ENCODE peak calls at places on chromosomes 16 and 17, in ten cellular contexts. U is uterus, Y is Peyer's patch, X is left ventricle myocardium inferior, L is NB4, V is brain microvascular endothelial cell, A is PC-9, Z is GM12865, C is AG04450, S is foreskin fibroblast. O is an unnamed sample.

GRCh38 chr17:66426397-66427033 is 124.1 kb downstream of the PRKCA start:
- DNase-seq in U (no peak), Y (peak), X (no peak), L (peak), V (no peak), A (no peak), Z (peak), C (no peak), S (no peak), O (peak)

GRCh38 chr17:66711936-66712335 is 123.0 kb upstream of the CACNG5 start:
- DNase-seq in U (no peak), Y (peak), X (no peak), L (no peak), V (no peak), A (peak), Z (peak), C (no peak), S (peak), O (no peak)

GRCh38 chr16:5056347-5056746 is 9.4 kb downstream of the C16orf89 start:
- DNase-seq in U (no peak), Y (no peak), X (no peak), L (peak), V (peak), A (no peak), Z (peak), C (no peak), S (peak), O (no peak)

GRCh38 chr17:45149037-45149668 is 878 bp downstream of the HEXIM1 start:
- DNase-seq in U (peak), Y (peak), X (peak), L (peak), V (peak), A (peak), Z (peak), C (no peak), S (peak), O (peak)

GRCh38 chr17:4881761-4882555 is 17.4 kb upstream of the C17orf107 start:
- DNase-seq in U (no peak), Y (peak), X (peak), L (peak), V (peak), A (peak), Z (peak), C (no peak), S (peak), O (peak)

GRCh38 chr17:35731932-35732805 is 730 bp downstream of the RASL10B start:
- DNase-seq in U (no peak), Y (no peak), X (no peak), L (no peak), V (no peak), A (no peak), Z (no peak), C (no peak), S (peak), O (no peak)

GRCh38 chr17:79851461-79851817 is 12.2 kb upstream of the CBX4 start:
- DNase-seq in U (no peak), Y (peak), X (no peak), L (no peak), V (no peak), A (peak), Z (no peak), C (no peak), S (no peak), O (no peak)

GRCh38 chr16:49463529-49463928 is 89.9 kb downstream of the C16orf78 start:
- DNase-seq in U (no peak), Y (peak), X (no peak), L (peak), V (no peak), A (no peak), Z (peak), C (no peak), S (no peak), O (no peak)

GRCh38 chr17:6456914-6457687 is 12.8 kb downstream of the PIMREG start:
- DNase-seq in U (no peak), Y (no peak), X (peak), L (no peak), V (peak), A (peak), Z (no peak), C (no peak), S (peak), O (peak)

GRCh38 chr16:48014349-48015135 is 141.3 kb downstream of the ABCC12 start:
- DNase-seq in U (no peak), Y (no peak), X (no peak), L (peak), V (peak), A (peak), Z (no peak), C (peak), S (no peak), O (no peak)

GRCh38 chr16:483351-484075 is 44.0 kb upstream of the CAPN15 start:
- DNase-seq in U (no peak), Y (no peak), X (no peak), L (no peak), V (peak), A (no peak), Z (no peak), C (no peak), S (peak), O (peak)

GRCh38 chr17:49952209-49952911 is 16.6 kb upstream of the DLX4 start:
- DNase-seq in U (peak), Y (peak), X (peak), L (peak), V (peak), A (peak), Z (peak), C (peak), S (peak), O (peak)

GRCh38 chr17:35766903-35767510 is 6.3 kb downstream of the C17orf50 start:
- DNase-seq in U (no peak), Y (peak), X (no peak), L (peak), V (no peak), A (no peak), Z (peak), C (no peak), S (peak), O (peak)

GRCh38 chr17:348692-349425 is 3.7 kb downstream of the RPH3AL start:
- DNase-seq in U (no peak), Y (peak), X (peak), L (no peak), V (no peak), A (no peak), Z (no peak), C (no peak), S (no peak), O (no peak)

GRCh38 chr16:1929578-1930337 is 11.5 kb upstream of the HS3ST6 start:
- DNase-seq in U (peak), Y (peak), X (peak), L (peak), V (peak), A (peak), Z (peak), C (peak), S (peak), O (peak)

GRCh38 chr17:78890111-78890897 is 12.7 kb downstream of the CEP295NL start:
- DNase-seq in U (no peak), Y (peak), X (peak), L (peak), V (no peak), A (no peak), Z (peak), C (no peak), S (no peak), O (no peak)

GRCh38 chr16:66598111-66598510 is 6.4 kb upstream of the CMTM3 start:
- DNase-seq in U (no peak), Y (no peak), X (no peak), L (no peak), V (no peak), A (no peak), Z (no peak), C (no peak), S (no peak), O (no peak)

GRCh38 chr17:66625321-66625767 is 209.6 kb upstream of the CACNG5 start:
- DNase-seq in U (no peak), Y (no peak), X (no peak), L (peak), V (no peak), A (no peak), Z (peak), C (no peak), S (peak), O (peak)

GRCh38 chr17:65538679-65539529 is 22.5 kb downstream of the AXIN2 start:
- DNase-seq in U (no peak), Y (no peak), X (no peak), L (no peak), V (no peak), A (no peak), Z (no peak), C (no peak), S (no peak), O (no peak)

GRCh38 chr16:53131050-53131362 is 76.2 kb downstream of the CHD9 start:
- DNase-seq in U (no peak), Y (no peak), X (no peak), L (no peak), V (no peak), A (no peak), Z (no peak), C (no peak), S (no peak), O (no peak)

GRCh38 chr17:14084955-14085354 is 15.7 kb downstream of the COX10 start:
- DNase-seq in U (no peak), Y (no peak), X (no peak), L (no peak), V (no peak), A (no peak), Z (no peak), C (no peak), S (no peak), O (no peak)

GRCh38 chr17:22704674-22705073 is 1012.4 kb downstream of the KCNJ18 start:
- DNase-seq in U (no peak), Y (no peak), X (no peak), L (peak), V (no peak), A (no peak), Z (no peak), C (no peak), S (no peak), O (no peak)

DNA sequence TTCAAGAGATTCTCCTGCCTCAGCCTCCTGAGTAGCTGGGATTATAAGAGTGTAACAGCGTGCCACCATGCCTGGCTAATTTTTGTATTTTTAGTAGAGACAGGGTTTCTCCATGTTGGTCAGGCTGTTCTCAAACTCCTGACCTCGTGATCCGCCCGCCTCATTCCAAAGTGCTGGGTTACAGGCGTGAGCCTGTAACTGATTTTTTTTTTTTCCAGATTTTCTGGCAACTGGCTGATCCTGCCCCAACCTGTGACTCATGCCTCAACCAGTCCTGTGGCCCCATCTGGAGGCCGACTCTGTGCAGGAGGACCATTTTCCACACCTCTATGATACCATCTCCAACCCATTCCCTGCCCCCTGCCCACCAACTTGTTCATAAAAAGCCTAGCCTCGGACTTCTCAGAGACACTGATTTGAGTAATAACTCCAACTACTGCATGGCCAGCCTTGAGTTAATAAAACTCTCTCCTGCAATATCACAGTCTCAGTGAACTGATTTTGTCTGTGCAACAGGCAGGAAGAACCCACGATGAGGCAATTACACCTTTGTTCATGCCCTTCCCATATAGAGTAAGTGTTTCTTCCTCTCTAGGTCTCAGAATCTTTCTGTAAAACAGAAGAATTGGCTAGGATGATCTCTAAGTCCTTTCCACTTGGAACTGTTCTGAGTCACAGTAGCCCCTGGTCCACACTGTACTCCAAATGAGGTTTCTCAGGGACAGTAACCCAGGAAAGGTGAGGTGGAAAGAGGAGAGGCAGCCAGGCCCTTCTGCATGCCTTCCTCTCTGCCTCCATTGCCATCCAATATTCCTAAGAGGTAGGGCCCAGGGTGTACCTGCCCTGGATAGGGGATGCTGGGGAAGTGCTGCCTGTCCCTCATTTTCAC is 8.8 kb upstream of the CNOT1 start:
- DNase-seq in U (peak), Y (no peak), X (peak), L (peak), V (peak), A (peak), Z (no peak), C (peak), S (peak), O (peak)
- TF ChIP-seq CTCF in U (peak), Y (no peak), X (peak), L (no peak), V (peak), A (peak), Z (peak), C (peak), S (peak), O (peak)

GRCh38 chr16:23114131-23114904 is 34.9 kb downstream of the USP31 start:
- DNase-seq in U (no peak), Y (no peak), X (no peak), L (no peak), V (no peak), A (no peak), Z (no peak), C (no peak), S (no peak), O (no peak)
- H3K4me3 ChIP-seq in U (no peak), Y (no peak), X (no peak), L (no peak), V (no peak), A (no peak), Z (no peak), C (no peak), S (no peak), O (no peak)

DNA sequence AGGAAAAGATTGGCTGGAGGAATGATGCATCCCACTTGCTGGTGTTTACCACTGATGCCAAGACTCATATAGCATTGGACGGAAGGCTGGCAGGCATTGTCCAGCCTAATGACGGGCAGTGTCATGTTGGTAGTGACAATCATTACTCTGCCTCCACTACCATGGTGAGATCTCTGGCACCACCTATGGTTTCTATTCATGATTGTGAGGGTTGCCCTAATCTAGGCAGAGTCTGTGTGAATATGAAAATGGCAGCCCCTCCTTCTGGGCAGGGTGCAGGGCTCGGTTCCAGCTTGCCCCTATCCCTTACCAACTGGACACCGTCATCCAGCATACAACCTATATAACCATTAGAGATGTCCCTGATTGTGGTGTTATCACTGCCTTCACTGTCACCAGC is 33.4 kb downstream of the ITGB3 start:
- DNase-seq in U (no peak), Y (no peak), X (no peak), L (no peak), V (no peak), A (no peak), Z (peak), C (no peak), S (no peak), O (no peak)
- TF ChIP-seq CTCF in U (no peak), Y (no peak), X (no peak), L (no peak), V (no peak), A (no peak), Z (peak), C (no peak), S (no peak), O (no peak)

DNA sequence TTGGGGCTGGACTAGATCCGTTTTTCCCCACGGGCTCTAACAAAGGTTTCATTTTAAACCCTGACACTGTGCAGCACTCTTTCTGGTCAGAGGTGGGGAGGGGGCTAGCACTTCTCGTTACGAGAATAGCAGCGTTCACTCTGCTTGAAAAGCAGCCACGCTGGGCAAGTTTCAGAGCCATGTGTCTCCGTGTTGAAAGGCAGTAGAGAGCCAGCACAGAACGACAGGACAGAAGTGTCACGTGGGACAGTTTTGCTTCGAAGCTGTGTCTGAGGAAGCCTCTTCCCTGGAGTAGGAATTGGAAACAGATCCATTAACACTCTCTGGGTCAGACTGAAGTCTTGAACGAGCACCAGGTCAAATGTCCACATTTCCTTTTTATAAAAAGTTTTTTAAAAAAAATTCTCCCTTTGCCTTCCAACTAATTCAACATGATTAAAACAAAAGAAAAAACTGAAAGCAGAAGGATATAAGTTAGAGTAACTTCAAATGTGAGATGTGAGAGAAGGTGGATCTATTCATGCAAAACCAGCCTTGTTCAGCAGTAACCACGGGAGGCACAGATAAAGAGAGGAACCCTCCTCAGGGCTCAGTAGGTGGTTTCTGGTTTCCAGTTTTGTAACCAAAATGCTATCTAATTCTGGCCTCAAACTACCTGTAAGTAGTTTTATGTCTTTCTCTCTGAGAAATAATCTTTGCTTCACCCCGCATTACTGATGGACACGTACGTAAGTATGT is 65.0 kb downstream of the SMG6 start:
- DNase-seq in U (no peak), Y (no peak), X (peak), L (no peak), V (no peak), A (no peak), Z (peak), C (no peak), S (peak), O (no peak)
- H3K4me3 ChIP-seq in U (no peak), Y (no peak), X (peak), L (no peak), V (no peak), A (no peak), Z (peak), C (no peak), S (no peak), O (no peak)

GRCh38 chr16:86752582-86753175 is 174.3 kb downstream of the FOXL1 start:
- DNase-seq in U (no peak), Y (peak), X (no peak), L (peak), V (no peak), A (no peak), Z (no peak), C (no peak), S (no peak), O (peak)
- TF ChIP-seq CTCF in U (no peak), Y (no peak), X (no peak), L (no peak), V (no peak), A (no peak), Z (no peak), C (no peak), S (no peak), O (no peak)

GRCh38 chr17:75942473-75942872 is 1.6 kb upstream of the FBF1 start:
- DNase-seq in U (no peak), Y (no peak), X (no peak), L (no peak), V (no peak), A (no peak), Z (no peak), C (no peak), S (no peak), O (no peak)
- H3K4me3 ChIP-seq in U (no peak), Y (no peak), X (no peak), L (no peak), V (no peak), A (no peak), Z (no peak), C (no peak), S (no peak), O (no peak)

O was measured in cardiac fibroblast.